ENCODE peak calls at places on chromosomes 1 and 21, in seven cellular contexts. N, E, I, K, F, U and Z are unnamed samples. For H3K36me3, the result is how much of the 10 kb centered on the place peaks cover.

GRCh38 chr1:118297521-118297920 is 112.5 kb upstream of the SPAG17 start:
- DNase-seq in N (no peak), E (no peak), K (no peak), I (no peak), U (no peak), F (no peak), Z (no peak)

GRCh38 chr1:36829951-36830350 is 204.4 kb downstream of the GRIK3 start:
- DNase-seq in U (no peak), I (no peak), K (no peak), E (no peak), N (no peak), F (no peak), Z (no peak)

GRCh38 chr1:971751-972506 is 5.6 kb downstream of the PLEKHN1 start:
- DNase-seq in F (no peak), U (no peak), K (no peak), E (no peak), I (no peak), N (no peak), Z (no peak)

GRCh38 chr1:204520834-204521709 is 4.9 kb downstream of the MDM4 start:
- DNase-seq in U (no peak), E (peak), K (no peak), I (no peak), F (no peak), N (no peak), Z (no peak)

GRCh38 chr1:9338354-9339250 is 45.9 kb downstream of the SPSB1 start:
- DNase-seq in K (no peak), E (no peak), N (no peak), I (no peak), F (no peak), U (no peak), Z (peak)

GRCh38 chr1:234879157-234880080 is 249.2 kb downstream of the TOMM20 start:
- DNase-seq in E (no peak), U (no peak), I (no peak), N (no peak), F (no peak), K (no peak), Z (no peak)

GRCh38 chr21:36847189-36847588 is 119.3 kb downstream of the HLCS start:
- DNase-seq in N (no peak), K (no peak), I (no peak), E (no peak), U (no peak), F (no peak), Z (no peak)

GRCh38 chr1:92877792-92878191 is 46.0 kb downstream of the RPL5 start:
- DNase-seq in K (no peak), E (no peak), F (no peak), U (no peak), N (no peak), I (no peak), Z (no peak)

GRCh38 chr1:225987491-225988316 is 11.4 kb downstream of the SDE2 start:
- DNase-seq in U (no peak), I (no peak), N (peak), F (no peak), K (no peak), E (no peak), Z (no peak)
- H3K36me3 ChIP-seq in U (half or more), I (under half), N (half or more), F (half or more), K (half or more), E (half or more), Z (half or more)

GRCh38 chr21:44312716-44313115 is 12.9 kb downstream of the PFKL start:
- DNase-seq in F (no peak), N (no peak), U (no peak), I (no peak), E (no peak), K (no peak), Z (no peak)
- H3K36me3 ChIP-seq in F (under half), N (under half), U (half or more), I (under half), E (under half), K (under half), Z (half or more)

DNA sequence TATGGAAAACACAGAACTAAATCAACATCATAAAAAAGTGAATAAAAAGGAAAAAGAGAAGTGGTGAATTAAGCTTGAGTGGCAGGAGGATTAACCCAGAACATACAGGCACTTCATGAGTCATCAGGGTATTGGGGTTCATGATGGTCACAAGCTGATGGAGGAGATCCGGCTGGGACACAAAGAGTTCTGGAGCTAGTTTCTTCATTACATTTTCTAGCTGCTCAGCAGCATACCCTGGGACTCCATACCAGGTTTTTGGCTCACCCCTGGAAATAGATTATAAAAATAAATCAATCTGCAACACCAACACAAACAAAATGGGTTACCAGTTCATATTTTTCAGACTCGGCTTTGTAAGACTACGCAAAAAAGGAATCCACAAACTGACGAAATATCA is 42.5 kb upstream of the SYT2 start:
- DNase-seq in I (no peak), U (no peak), K (no peak), F (no peak), E (no peak), N (no peak), Z (no peak)
- H3K36me3 ChIP-seq in I (under half), U (half or more), K (under half), F (half or more), E (half or more), N (under half), Z (half or more)

GRCh38 chr1:7983086-7983778 is 21.7 kb downstream of the PARK7 start:
- DNase-seq in I (no peak), U (no peak), K (peak), E (no peak), N (no peak), F (no peak), Z (no peak)

GRCh38 chr1:7975212-7975865 is 13.8 kb downstream of the PARK7 start:
- DNase-seq in K (peak), I (peak), F (no peak), U (peak), E (peak), N (peak), Z (peak)

GRCh38 chr1:7984826-7985225 is 23.3 kb downstream of the PARK7 start:
- DNase-seq in I (no peak), N (no peak), U (no peak), F (no peak), K (no peak), E (no peak), Z (no peak)

GRCh38 chr1:7985851-7986612 is 24.5 kb downstream of the PARK7 start:
- DNase-seq in I (no peak), U (no peak), F (no peak), E (no peak), K (no peak), N (no peak), Z (no peak)

DNA sequence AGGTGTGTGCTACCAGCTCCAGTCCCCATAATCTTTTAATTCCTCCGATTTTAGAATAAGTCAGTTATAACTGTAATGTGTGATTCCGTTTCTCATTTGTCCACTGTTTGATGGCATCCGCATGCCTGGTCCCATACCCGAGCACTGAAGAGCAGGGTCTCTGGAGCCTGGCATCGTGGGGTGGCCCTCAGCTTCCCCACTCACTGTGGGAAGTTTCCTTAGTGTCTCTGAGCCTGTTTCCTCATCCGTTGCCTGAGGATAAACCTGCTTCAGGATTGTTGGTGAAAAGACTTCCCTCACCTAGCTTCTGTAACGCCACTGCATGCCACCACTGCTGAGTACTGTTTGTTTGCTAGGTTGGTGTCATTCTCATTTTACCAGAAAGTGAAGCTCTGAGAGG is 19.5 kb downstream of the PARK7 start:
- DNase-seq in N (no peak), F (no peak), I (no peak), E (no peak), U (no peak), K (no peak), Z (no peak)
- H3K36me3 ChIP-seq in N (half or more), F (half or more), I (under half), E (half or more), U (half or more), K (half or more), Z (half or more)

GRCh38 chr1:179095377-179095776 is 13.5 kb downstream of the TOR3A start:
- DNase-seq in E (no peak), I (no peak), F (no peak), N (no peak), K (no peak), U (no peak), Z (no peak)
- H3K36me3 ChIP-seq in E (under half), I (under half), F (under half), N (half or more), K (under half), U (half or more), Z (under half)

DNA sequence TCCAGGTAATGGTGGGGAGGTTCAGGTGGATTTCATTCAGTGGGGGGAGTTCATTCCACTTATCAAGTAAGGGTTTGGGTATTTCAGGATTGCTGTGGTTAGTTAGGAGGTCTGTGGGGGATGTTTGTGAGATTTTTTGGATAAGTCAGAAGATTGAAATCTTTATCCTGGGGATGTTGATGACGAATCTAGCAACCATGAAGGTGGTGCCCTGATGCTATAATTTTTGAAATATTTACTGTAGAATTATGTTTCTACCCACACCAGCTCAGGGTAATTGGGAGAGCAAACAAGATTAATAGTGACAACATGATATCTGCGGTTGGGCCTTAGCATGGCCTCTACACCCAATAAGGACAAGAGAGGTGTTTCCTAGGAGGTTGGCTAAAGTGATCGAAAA is 28.3 kb downstream of the SUCO start:
- DNase-seq in I (no peak), F (no peak), E (no peak), N (no peak), U (no peak), K (no peak), Z (no peak)
- H3K36me3 ChIP-seq in I (under half), F (under half), E (under half), N (half or more), U (half or more), K (under half), Z (half or more)

GRCh38 chr21:43012596-43012995 is 38.2 kb downstream of the PKNOX1 start:
- DNase-seq in I (no peak), K (no peak), E (no peak), N (no peak), U (no peak), F (no peak), Z (no peak)
- H3K36me3 ChIP-seq in I (under half), K (under half), E (under half), N (under half), U (half or more), F (half or more), Z (under half)